ENCODE peak calls at places on chromosomes 3 and 15, in ten cellular contexts. P is effector memory CD4-positive, alpha-beta T cell; L is psoas muscle; W is endodermal cell; B is ovary; O is right atrium auricular region; A is OCI-LY7; R is right cardiac atrium; Y is stomach; Z is GM12878. I is an unnamed sample. For H3K4me1, the result is how much of the 10 kb centered on the place peaks cover.

GRCh38 chr3:18739098-18739431 is 313.9 kb upstream of the SATB1 start:
- DNase-seq in P (no peak), L (no peak), W (no peak), B (no peak), O (no peak), A (no peak), R (no peak), Y (no peak), Z (no peak), I (no peak)

GRCh38 chr3:114446605-114447004 is 152.8 kb downstream of the TIGIT start:
- DNase-seq in P (no peak), L (peak), W (no peak), B (peak), O (no peak), A (no peak), R (peak), Y (no peak), Z (no peak), I (no peak)

GRCh38 chr3:111819912-111820311 is 39.2 kb upstream of the PHLDB2 start:
- DNase-seq in P (no peak), L (no peak), W (no peak), B (no peak), O (no peak), A (no peak), R (no peak), Y (no peak), Z (no peak), I (no peak)

GRCh38 chr15:91491131-91491950 is 362.2 kb upstream of the SLCO3A1 start:
- DNase-seq in P (no peak), L (no peak), W (no peak), B (no peak), O (no peak), A (no peak), R (no peak), Y (no peak), Z (no peak), I (no peak)

GRCh38 chr3:193816656-193817311 is 223.8 kb downstream of the OPA1 start:
- DNase-seq in P (no peak), L (peak), W (peak), B (peak), O (peak), A (no peak), R (peak), Y (peak), Z (no peak), I (peak)

GRCh38 chr3:43582876-43583275 is 38.9 kb downstream of the ANO10 start:
- DNase-seq in P (no peak), L (no peak), W (no peak), B (no peak), O (no peak), A (no peak), R (no peak), Y (no peak), Z (no peak), I (no peak)

GRCh38 chr15:64825431-64826294 is at the start of gene PIF1:
- DNase-seq in P (peak), L (peak), W (peak), B (peak), O (peak), A (peak), R (peak), Y (peak), Z (peak), I (peak)

GRCh38 chr15:91469627-91470567 is 369.8 kb downstream of the SV2B start:
- DNase-seq in P (peak), L (no peak), W (no peak), B (no peak), O (no peak), A (no peak), R (no peak), Y (peak), Z (no peak), I (no peak)

GRCh38 chr3:10596746-10597448 is 91.5 kb upstream of the ATP2B2 start:
- DNase-seq in P (no peak), L (no peak), W (no peak), B (no peak), O (no peak), A (no peak), R (no peak), Y (no peak), Z (no peak), I (no peak)

GRCh38 chr15:84840255-84840654 is 23.1 kb downstream of the ALPK3 start:
- DNase-seq in P (no peak), L (peak), W (no peak), B (no peak), O (no peak), A (no peak), R (no peak), Y (peak), Z (no peak), I (no peak)

DNA sequence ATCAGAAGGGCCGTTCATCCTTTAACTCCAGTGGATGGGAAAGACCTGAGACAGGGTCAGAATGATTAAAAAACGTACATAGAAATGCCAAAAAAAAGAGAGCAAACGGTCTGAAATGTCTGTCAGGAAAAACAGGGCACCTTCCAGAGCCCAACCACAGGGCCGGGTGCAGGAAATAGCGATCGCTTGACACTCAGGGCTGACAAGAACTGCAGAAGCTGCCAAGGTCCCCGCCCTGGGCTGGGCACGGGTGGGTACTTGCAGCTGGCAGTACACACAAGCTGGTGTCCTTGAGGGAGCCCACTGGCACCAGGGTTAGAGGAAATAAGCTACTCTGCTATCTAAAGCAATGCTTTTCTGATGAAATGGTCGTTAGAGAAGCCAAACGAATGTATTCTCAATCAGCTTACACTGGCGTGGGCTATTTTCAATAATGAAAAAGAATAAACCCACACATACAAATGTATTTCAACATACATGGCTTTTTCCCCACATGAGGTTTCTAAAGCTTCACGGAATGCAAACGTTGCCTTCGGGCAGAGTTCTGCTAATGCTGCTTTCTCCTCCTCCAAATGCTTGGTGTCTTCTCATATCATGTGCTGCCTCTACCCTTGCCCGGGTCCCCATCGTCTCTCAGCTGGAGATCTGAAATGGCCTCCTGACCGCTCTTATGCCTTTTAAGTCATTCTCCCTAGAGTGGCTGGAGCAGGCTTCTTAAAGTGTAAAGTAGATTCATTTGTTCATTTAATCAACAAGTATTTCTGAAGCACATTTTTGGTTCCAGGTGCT is 15.5 kb downstream of the FRMD4B start:
- DNase-seq in P (no peak), L (peak), W (no peak), B (no peak), O (peak), A (no peak), R (peak), Y (peak), Z (no peak), I (peak)
- H3K4me1 ChIP-seq in P (under half), L (under half), W (under half), B (under half), O (under half), A (under half), R (under half), Y (under half), Z (under half), I (under half)

DNA sequence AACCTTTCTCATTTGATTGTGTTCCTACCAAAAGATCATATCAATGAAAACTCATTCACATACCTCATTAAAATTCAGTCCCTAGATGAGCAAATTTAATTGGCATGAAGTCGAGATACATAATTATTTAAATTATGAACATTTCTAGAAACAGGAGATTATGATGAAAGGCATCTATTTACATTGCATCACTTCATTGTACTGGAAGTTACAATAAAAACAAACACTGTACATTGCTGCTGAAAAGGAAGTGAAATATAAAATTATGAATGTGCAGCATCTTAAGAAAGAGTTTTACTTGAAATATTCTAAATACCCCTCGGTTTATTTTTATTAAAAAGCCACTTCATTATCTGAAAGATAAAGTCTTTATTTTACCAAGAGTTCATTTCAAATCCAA is 163.4 kb upstream of the ZNF385D start:
- DNase-seq in P (no peak), L (no peak), W (no peak), B (no peak), O (no peak), A (no peak), R (no peak), Y (no peak), Z (no peak), I (no peak)
- H3K4me1 ChIP-seq in P (under half), L (under half), W (under half), B (under half), O (under half), A (under half), R (under half), Y (under half), Z (under half), I (under half)

GRCh38 chr15:56931674-56932507 is 13.4 kb downstream of the TCF12 start:
- DNase-seq in P (no peak), L (no peak), W (no peak), B (no peak), O (no peak), A (peak), R (no peak), Y (no peak), Z (no peak), I (no peak)
- H3K4me1 ChIP-seq in P (under half), L (half or more), W (under half), B (under half), O (half or more), A (under half), R (under half), Y (half or more), Z (under half), I (half or more)

GRCh38 chr3:12196684-12197083 is 38.0 kb upstream of the TIMP4 start:
- DNase-seq in P (no peak), L (no peak), W (no peak), B (no peak), O (no peak), A (no peak), R (no peak), Y (no peak), Z (no peak), I (no peak)

GRCh38 chr3:12194669-12195161 is 36.0 kb upstream of the TIMP4 start:
- DNase-seq in P (no peak), L (no peak), W (peak), B (no peak), O (no peak), A (peak), R (no peak), Y (peak), Z (no peak), I (no peak)

GRCh38 chr3:12193485-12194165 is 34.9 kb upstream of the TIMP4 start:
- DNase-seq in P (no peak), L (no peak), W (no peak), B (no peak), O (peak), A (no peak), R (peak), Y (peak), Z (peak), I (peak)

GRCh38 chr3:12194209-12194608 is 35.5 kb upstream of the TIMP4 start:
- DNase-seq in P (no peak), L (no peak), W (no peak), B (no peak), O (no peak), A (no peak), R (no peak), Y (no peak), Z (peak), I (peak)

DNA sequence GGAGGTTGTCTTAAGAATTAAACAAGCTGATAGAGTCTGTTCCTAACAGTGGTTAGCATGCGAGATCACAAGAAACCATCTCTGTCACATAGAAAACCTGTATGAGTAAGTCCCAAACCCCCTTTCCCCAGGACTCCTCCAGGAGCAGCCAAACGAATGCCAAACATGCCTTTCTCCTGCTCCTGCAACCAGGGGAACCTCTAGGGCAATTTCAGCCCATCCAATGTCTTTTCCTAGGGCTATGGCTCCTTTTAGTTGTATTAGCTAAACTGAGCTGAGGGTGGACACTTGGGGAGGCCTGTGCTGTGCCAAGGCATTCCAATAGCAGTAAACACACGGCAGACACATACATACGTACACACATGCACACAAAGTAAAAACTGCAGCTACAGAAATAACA is 36.5 kb upstream of the TIMP4 start:
- DNase-seq in P (no peak), L (no peak), W (no peak), B (no peak), O (no peak), A (no peak), R (no peak), Y (no peak), Z (no peak), I (no peak)
- H3K4me1 ChIP-seq in P (under half), L (under half), W (under half), B (under half), O (under half), A (under half), R (under half), Y (under half), Z (under half), I (under half)

GRCh38 chr3:12558706-12559105 is 1.8 kb downstream of the MKRN2 start:
- DNase-seq in P (no peak), L (no peak), W (no peak), B (no peak), O (no peak), A (no peak), R (no peak), Y (no peak), Z (no peak), I (no peak)
- H3K4me1 ChIP-seq in P (under half), L (half or more), W (under half), B (under half), O (half or more), A (under half), R (under half), Y (half or more), Z (under half), I (under half)